ENCODE peak calls at places on chromosomes 13 and 19, in four cellular contexts. X is fibroblast of mammary gland; M is CD4-positive, alpha-beta memory T cell; C is EH. O is an unnamed sample.

GRCh38 chr19:21362291-21362690 is 3.5 kb downstream of the ZNF738 start:
- DNase-seq in X (no peak), C (no peak), M (no peak), O (no peak)

GRCh38 chr13:50936681-50937080 is 27.1 kb downstream of the RNASEH2B start:
- DNase-seq in M (no peak), X (peak), C (no peak), O (no peak)

GRCh38 chr13:72798817-72799216 is 16.9 kb downstream of the PIBF1 start:
- DNase-seq in C (no peak), M (no peak), X (no peak), O (no peak)

GRCh38 chr13:94369862-94370491 is 109.5 kb downstream of the DCT start:
- DNase-seq in C (no peak), X (peak), M (no peak), O (no peak)

GRCh38 chr13:63948045-63948444 is 2532.4 kb upstream of the PCDH20 start:
- DNase-seq in C (no peak), X (no peak), M (no peak), O (no peak)

GRCh38 chr13:76799696-76800095 is 86.5 kb downstream of the KCTD12 start:
- DNase-seq in M (no peak), C (no peak), X (peak), O (no peak)

GRCh38 chr13:106432636-106433035 is 102.8 kb downstream of the EFNB2 start:
- DNase-seq in C (peak), M (no peak), X (peak), O (no peak)

GRCh38 chr13:50842711-50843255 is 709 bp downstream of the DLEU7 start:
- DNase-seq in M (no peak), X (no peak), C (no peak), O (no peak)

GRCh38 chr13:59279024-59279423 is 884.7 kb downstream of the DIAPH3 start:
- DNase-seq in X (no peak), M (no peak), C (no peak), O (no peak)

GRCh38 chr19:2235396-2236284 is 489 bp downstream of the PLEKHJ1 start:
- DNase-seq in M (no peak), X (no peak), C (no peak), O (no peak)

GRCh38 chr13:50244913-50245574 is 229.8 kb downstream of the KCNRG start:
- DNase-seq in X (peak), C (peak), M (no peak), O (no peak)

GRCh38 chr19:10139952-10140351 is 20.3 kb upstream of the EIF3G start:
- DNase-seq in X (no peak), M (no peak), C (no peak), O (no peak)

GRCh38 chr19:18291590-18292459 is 10.4 kb upstream of the JUND start:
- DNase-seq in X (peak), C (peak), M (peak), O (peak)

GRCh38 chr19:33171916-33172359 is 22.2 kb upstream of the LRP3 start:
- DNase-seq in C (peak), X (peak), M (no peak), O (no peak)

GRCh38 chr13:72255908-72256307 is 388.9 kb upstream of the DACH1 start:
- DNase-seq in M (no peak), X (peak), C (peak), O (no peak)

GRCh38 chr13:94009696-94010095 is 469.8 kb downstream of the DCT start:
- DNase-seq in M (no peak), C (peak), X (peak), O (no peak)

GRCh38 chr13:26052136-26052736 is 420 bp upstream of the SHISA2 start:
- DNase-seq in M (no peak), C (no peak), X (no peak), O (no peak)

GRCh38 chr13:111318396-111318795 is 2.0 kb upstream of the TEX29 start:
- DNase-seq in X (no peak), M (no peak), C (no peak), O (no peak)

GRCh38 chr13:91652389-91652788 is 254.0 kb downstream of the GPC5 start:
- DNase-seq in M (no peak), X (no peak), C (no peak), O (no peak)

GRCh38 chr19:13077233-13077632 is 25.4 kb downstream of the LYL1 start:
- DNase-seq in C (no peak), X (no peak), M (no peak), O (no peak)

GRCh38 chr13:26017196-26017921 is 34.5 kb downstream of the SHISA2 start:
- DNase-seq in X (no peak), C (no peak), M (no peak), O (no peak)

GRCh38 chr19:16330811-16331690 is 6.4 kb downstream of the KLF2 start:
- DNase-seq in M (peak), X (no peak), C (peak), O (no peak)

GRCh38 chr13:28035146-28035782 is 46.8 kb upstream of the URAD start:
- DNase-seq in M (no peak), X (no peak), C (peak), O (no peak)

GRCh38 chr13:114286808-114287207 is 5.4 kb downstream of the UPF3A start:
- DNase-seq in C (peak), M (no peak), X (no peak), O (no peak)

GRCh38 chr19:35306473-35307246 is 14.7 kb downstream of the MAG start:
- DNase-seq in M (no peak), X (no peak), C (no peak), O (no peak)

GRCh38 chr19:58513694-58514563 is 2.1 kb upstream of the SLC27A5 start:
- DNase-seq in C (peak), X (peak), M (peak), O (peak)

GRCh38 chr13:85653681-85654080 is 145.5 kb downstream of the SLITRK6 start:
- DNase-seq in X (no peak), M (no peak), C (no peak), O (no peak)

GRCh38 chr13:42229287-42229686 is 42.7 kb upstream of the AKAP11 start:
- DNase-seq in C (no peak), X (no peak), M (no peak), O (no peak)

GRCh38 chr13:72500851-72501250 is 226.6 kb downstream of the MZT1 start:
- DNase-seq in X (no peak), C (no peak), M (no peak), O (no peak)

GRCh38 chr13:96431044-96431581 is 341.2 kb downstream of the HS6ST3 start:
- DNase-seq in X (no peak), C (no peak), M (no peak), O (no peak)

GRCh38 chr19:27793128-27793643 is 1419.8 kb downstream of the UQCRFS1 start:
- DNase-seq in X (peak), C (peak), M (no peak), O (peak)

GRCh38 chr13:60765700-60766411 is 368.8 kb downstream of the TDRD3 start:
- DNase-seq in C (no peak), M (no peak), X (no peak), O (no peak)

GRCh38 chr19:47003611-47003935 is 16.1 kb upstream of the NPAS1 start:
- DNase-seq in C (no peak), M (no peak), X (no peak), O (no peak)

GRCh38 chr13:103883152-103883551 is 816.9 kb upstream of the SLC10A2 start:
- DNase-seq in C (peak), M (no peak), X (peak), O (peak)

GRCh38 chr13:25181597-25181996 is 9.5 kb upstream of the AMER2 start:
- DNase-seq in C (no peak), X (no peak), M (no peak), O (no peak)

GRCh38 chr19:21740559-21740958 is 26.8 kb downstream of the ZNF100 start:
- DNase-seq in X (no peak), C (no peak), M (no peak), O (no peak)

GRCh38 chr13:31627097-31627496 is 112.2 kb upstream of the RXFP2 start:
- DNase-seq in M (no peak), C (peak), X (peak), O (no peak)

GRCh38 chr19:12825259-12826131 is 8.9 kb downstream of the RTBDN start:
- DNase-seq in M (no peak), C (peak), X (no peak), O (peak)

O was measured in D721Med.